ENCODE peak calls at places on chromosomes 6 and 20, in four cellular contexts. Y, C, M and I are unnamed samples.

GRCh38 chr6:16033214-16033613 is 95.7 kb upstream of the MYLIP start:
- DNase-seq in Y (no peak), C (no peak), M (peak), I (no peak)

GRCh38 chr20:1667510-1668085 is 10.0 kb upstream of the SIRPG start:
- DNase-seq in Y (no peak), C (no peak), M (no peak), I (no peak)

GRCh38 chr6:69164564-69165252 is 529.6 kb downstream of the ADGRB3 start:
- DNase-seq in Y (no peak), C (no peak), M (peak), I (no peak)

GRCh38 chr20:18496042-18496441 is 983 bp downstream of the RBBP9 start:
- DNase-seq in Y (peak), C (no peak), M (no peak), I (no peak)

GRCh38 chr6:89640804-89641203 is 2.3 kb upstream of the LYRM2 start:
- DNase-seq in Y (peak), C (no peak), M (no peak), I (no peak)

GRCh38 chr6:67722861-67723261 is 912.2 kb upstream of the ADGRB3 start:
- DNase-seq in Y (no peak), C (no peak), M (no peak), I (no peak)

GRCh38 chr6:149451361-149452061 is 33.3 kb downstream of the ZC3H12D start:
- DNase-seq in Y (no peak), C (peak), M (peak), I (no peak)

GRCh38 chr6:119172813-119173212 is 94.3 kb upstream of the FAM184A start:
- DNase-seq in Y (peak), C (no peak), M (no peak), I (no peak)

GRCh38 chr6:42352856-42353564 is 98.7 kb downstream of the TRERF1 start:
- DNase-seq in Y (peak), C (no peak), M (no peak), I (no peak)

GRCh38 chr20:46188866-46189265 is 70.8 kb downstream of the CD40 start:
- DNase-seq in Y (no peak), C (no peak), M (no peak), I (no peak)

GRCh38 chr6:73873081-73873480 is 177.1 kb downstream of the CD109 start:
- DNase-seq in Y (no peak), C (no peak), M (no peak), I (no peak)

GRCh38 chr20:5584678-5585077 is 165.5 kb upstream of the SHLD1 start:
- DNase-seq in Y (no peak), C (no peak), M (no peak), I (no peak)
- TF ChIP-seq CTCF in Y (no peak), C (no peak), M (no peak), I (no peak)

GRCh38 chr6:111873178-111874029 is at the start of gene FYN:
- DNase-seq in Y (peak), C (peak), M (peak), I (peak)
- TF ChIP-seq CTCF in Y (peak), C (peak), M (no peak), I (peak)

GRCh38 chr20:24829649-24830370 is 119.3 kb upstream of the CST7 start:
- DNase-seq in Y (no peak), C (no peak), M (no peak), I (no peak)

GRCh38 chr20:24825591-24825990 is 123.5 kb upstream of the CST7 start:
- DNase-seq in Y (no peak), C (no peak), M (no peak), I (no peak)

GRCh38 chr20:24828992-24829648 is 119.9 kb upstream of the CST7 start:
- DNase-seq in Y (no peak), C (no peak), M (no peak), I (no peak)

GRCh38 chr20:24830649-24831048 is 118.4 kb upstream of the CST7 start:
- DNase-seq in Y (no peak), C (no peak), M (no peak), I (no peak)

GRCh38 chr20:24827603-24828295 is 121.3 kb upstream of the CST7 start:
- DNase-seq in Y (no peak), C (no peak), M (no peak), I (no peak)
- TF ChIP-seq CTCF in Y (no peak), C (no peak), M (no peak), I (no peak)

GRCh38 chr6:137878810-137879285 is 11.8 kb downstream of the TNFAIP3 start:
- DNase-seq in Y (no peak), C (peak), M (no peak), I (peak)
- TF ChIP-seq CTCF in Y (no peak), C (peak), M (no peak), I (no peak)

GRCh38 chr20:9172908-9173307 is 104.0 kb downstream of the PLCB4 start:
- DNase-seq in Y (no peak), C (no peak), M (no peak), I (no peak)
- TF ChIP-seq CTCF in Y (no peak), C (peak), M (no peak), I (no peak)